ENCODE peak calls at places on chromosomes 13 and 19, in eight cellular contexts. Z is SK-N-SH; J is mucosa of descending colon; Y is esophagus squamous epithelium; C is Peyer's patch; X is CD8-positive, alpha-beta T cell; Q is cardiac muscle cell; G is adrenal gland. U is an unnamed sample.

GRCh38 chr13:93039131-93039530 is 187.5 kb upstream of the GPC6 start:
- DNase-seq in J (no peak), Y (no peak), C (no peak), X (no peak), Z (no peak), G (no peak), Q (no peak), U (peak; percentile 25)

GRCh38 chr19:9836021-9836420 is 903 bp downstream of the PIN1 start:
- DNase-seq in C (no peak), G (peak; percentile 42), J (no peak), Q (peak; percentile 4), X (no peak), Z (peak; percentile 41), Y (no peak), U (no peak)

GRCh38 chr19:33470040-33470330 is 51.6 kb downstream of the PEPD start:
- DNase-seq in C (no peak), Y (no peak), Z (no peak), G (no peak), Q (no peak), X (no peak), J (no peak), U (no peak)

GRCh38 chr19:7471696-7472620 is 16.9 kb downstream of the PEX11G start:
- DNase-seq in G (no peak), C (no peak), J (no peak), X (no peak), Y (no peak), Z (no peak), Q (no peak), U (no peak)

GRCh38 chr19:6988257-6988656 is 33.0 kb downstream of the MBD3L2B start:
- DNase-seq in Y (no peak), Z (no peak), C (no peak), G (no peak), X (no peak), Q (no peak), J (no peak), U (no peak)

GRCh38 chr13:30810261-30810701 is 74.9 kb downstream of the ALOX5AP start:
- DNase-seq in Y (no peak), J (no peak), G (no peak), C (no peak), Z (peak; percentile 77), X (no peak), Q (no peak), U (no peak)

GRCh38 chr19:16888629-16889371 is at the start of gene F2RL3:
- DNase-seq in Y (no peak), Q (peak; percentile 55), G (peak; percentile 60), Z (peak; percentile 71), C (peak; percentile 61), X (no peak), J (peak; percentile 71), U (peak; percentile 47)

GRCh38 chr13:36680918-36681317 is 7.1 kb downstream of the SERTM1 start:
- DNase-seq in C (no peak), J (no peak), Z (no peak), Y (no peak), X (no peak), Q (no peak), G (no peak), U (no peak)

GRCh38 chr13:36819811-36820140 is 754 bp downstream of the RFXAP start:
- DNase-seq in Y (no peak), Q (peak; percentile 24), G (peak; percentile 15), J (no peak), X (peak; percentile 40), Z (no peak), C (no peak), U (peak; percentile 64)

GRCh38 chr13:73325351-73326214 is 266.8 kb downstream of the KLF5 start:
- DNase-seq in Y (no peak), J (no peak), Q (no peak), C (no peak), X (no peak), Z (no peak), G (no peak), U (peak; percentile 68)

GRCh38 chr13:41501281-41501680 is 43.9 kb downstream of the RGCC start:
- DNase-seq in Y (no peak), Q (no peak), Z (no peak), J (no peak), X (no peak), C (no peak), G (no peak), U (no peak)

GRCh38 chr19:29577662-29577963 is 28.5 kb upstream of the POP4 start:
- DNase-seq in Q (no peak), X (no peak), G (no peak), Z (no peak), Y (no peak), J (no peak), C (no peak), U (no peak)

GRCh38 chr13:23799945-23800344 is 89.3 kb downstream of the MIPEP start:
- DNase-seq in Q (no peak), J (no peak), C (no peak), X (no peak), Y (no peak), Z (no peak), G (no peak), U (peak; percentile 79)

GRCh38 chr13:113954046-113954841 is 19.6 kb downstream of the C13orf46 start:
- DNase-seq in Z (no peak), G (no peak), X (peak; percentile 10), Q (no peak), J (peak; percentile 14), C (no peak), Y (no peak), U (no peak)

GRCh38 chr13:99008577-99008976 is 30.7 kb upstream of the DOCK9 start:
- DNase-seq in X (no peak), C (no peak), Y (no peak), Q (no peak), J (no peak), G (no peak), Z (no peak), U (no peak)

GRCh38 chr13:36293497-36293896 is 4.1 kb downstream of the CCDC169 start:
- DNase-seq in J (no peak), Y (no peak), Z (no peak), X (no peak), G (no peak), Q (no peak), C (no peak), U (no peak)

GRCh38 chr13:59398127-59398526 is 765.6 kb downstream of the DIAPH3 start:
- DNase-seq in X (no peak), G (peak; percentile 7), C (no peak), Q (no peak), Y (no peak), Z (peak; percentile 7), J (no peak), U (no peak)

GRCh38 chr19:41424335-41425173 is 2.6 kb downstream of the B3GNT8 start:
- DNase-seq in Q (no peak), C (no peak), X (no peak), Y (no peak), Z (no peak), G (no peak), J (no peak), U (no peak)
- H3K4me1 ChIP-seq in Q (peaks cover 24% of the 10 kb centered on the region), C (peaks cover 7% of the 10 kb centered on the region), X (peaks cover 25% of the 10 kb centered on the region), Y (peaks cover 75% of the 10 kb centered on the region), Z (peaks cover 7% of the 10 kb centered on the region), G (peaks cover 15% of the 10 kb centered on the region), J (peaks cover 19% of the 10 kb centered on the region), U (peaks cover 11% of the 10 kb centered on the region)

DNA sequence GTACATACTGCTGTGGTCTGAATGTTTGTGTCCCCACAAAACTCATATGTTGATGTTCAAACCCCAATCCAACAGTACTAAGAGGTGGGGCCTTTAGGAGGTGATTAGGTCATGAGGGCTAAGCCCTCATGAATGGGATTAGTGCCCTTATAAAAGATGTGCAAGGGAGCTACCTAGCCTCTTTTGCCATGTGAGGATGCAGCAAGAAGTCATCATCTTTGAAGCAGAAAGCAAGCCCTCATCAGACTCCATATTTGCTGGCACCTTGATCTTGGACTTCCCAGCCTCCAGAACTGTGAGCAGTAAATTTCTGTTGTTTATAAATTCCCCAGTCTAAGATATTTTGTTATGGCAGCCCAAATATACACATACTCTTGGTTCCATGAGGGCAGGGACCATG is 33.9 kb downstream of the PEG3 start:
- DNase-seq in J (no peak), X (no peak), G (no peak), Q (no peak), Y (no peak), C (no peak), Z (no peak), U (no peak)
- H3K9me3 ChIP-seq in J (peaks cover 59% of the 10 kb centered on the region), X (peaks cover 10% of the 10 kb centered on the region), G (no peaks in the 10 kb centered on the region), Q (peaks cover 3% of the 10 kb centered on the region), Y (peaks cover 15% of the 10 kb centered on the region), C (no peaks in the 10 kb centered on the region), Z (peaks cover 20% of the 10 kb centered on the region), U (peaks cover 12% of the 10 kb centered on the region)

DNA sequence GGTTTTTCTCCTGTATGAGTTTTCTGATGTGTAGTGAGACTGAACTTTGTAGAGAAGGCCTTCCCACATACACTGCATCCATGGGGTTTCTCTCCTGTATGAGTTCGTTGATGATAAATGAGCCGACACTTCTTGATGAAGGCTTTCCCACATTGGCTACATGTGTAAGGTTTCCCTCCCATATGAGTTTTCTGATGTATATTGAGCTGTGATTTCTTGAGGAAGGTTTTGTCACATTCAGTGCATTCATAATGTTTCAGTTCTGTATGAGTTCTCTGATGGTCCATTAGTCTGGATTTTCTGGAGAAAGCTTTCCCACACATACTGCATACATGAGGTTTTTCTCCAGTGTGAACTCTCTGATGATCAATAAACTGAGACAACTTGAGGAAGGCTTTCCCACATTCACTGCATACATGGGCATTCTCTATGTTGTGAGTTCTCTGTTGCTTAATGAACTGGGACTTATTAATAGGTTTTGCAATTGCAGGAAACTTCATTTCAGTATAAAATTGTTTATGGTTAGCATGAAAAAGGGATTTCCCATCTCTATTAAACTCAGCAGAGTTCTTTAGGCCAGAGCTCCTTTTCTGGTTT is 7.5 kb upstream of the ZNF350 start:
- DNase-seq in Y (no peak), Q (no peak), G (no peak), J (no peak), Z (no peak), C (no peak), X (no peak), U (no peak)
- H3K4me3 ChIP-seq in Y (no peak overlapping the region), Q (no peak overlapping the region), G (no peak overlapping the region), J (no peak overlapping the region), Z (peak overlapping the region; percentile 12), C (no peak overlapping the region), X (peak overlapping the region; percentile 12), U (no peak overlapping the region)

GRCh38 chr19:45798995-45799517 is 6.4 kb upstream of the DMWD start:
- DNase-seq in J (peak; percentile 66), X (peak; percentile 58), G (peak; percentile 73), Z (peak; percentile 91), Y (no peak), Q (peak; percentile 68), C (peak; percentile 38), U (peak; percentile 72)

GRCh38 chr19:45804140-45804958 is 10.8 kb downstream of the RSPH6A start:
- DNase-seq in X (no peak), Q (no peak), Z (no peak), Y (no peak), G (no peak), J (no peak), C (no peak), U (no peak)

GRCh38 chr19:45804959-45805230 is 10.2 kb downstream of the RSPH6A start:
- DNase-seq in Q (no peak), X (no peak), C (no peak), Z (no peak), G (no peak), Y (no peak), J (no peak), U (no peak)

GRCh38 chr19:45800009-45800553 is 7.4 kb upstream of the DMWD start:
- DNase-seq in Y (no peak), Z (no peak), X (no peak), Q (no peak), J (no peak), C (no peak), G (no peak), U (no peak)

GRCh38 chr19:45801603-45802175 is 9.0 kb upstream of the DMWD start:
- DNase-seq in X (no peak), Q (no peak), J (no peak), C (no peak), G (no peak), Z (no peak), Y (no peak), U (no peak)
- H3K4me1 ChIP-seq in X (peaks cover 5% of the 10 kb centered on the region), Q (no peaks in the 10 kb centered on the region), J (no peaks in the 10 kb centered on the region), C (no peaks in the 10 kb centered on the region), G (no peaks in the 10 kb centered on the region), Z (peaks cover 2% of the 10 kb centered on the region), Y (peaks cover 35% of the 10 kb centered on the region), U (peaks cover 13% of the 10 kb centered on the region)